ENCODE peak calls at places on chromosome 11, in six cellular contexts. Q, C, N, W, Z and K are unnamed samples.

GRCh38 chr11:17803751-17804334 is 69.3 kb downstream of the KCNC1 start:
- DNase-seq in W (peak; percentile 16), N (no peak), Q (no peak), C (no peak), Z (no peak), K (no peak)

GRCh38 chr11:119745776-119746535 is 17.0 kb upstream of the NECTIN1 start:
- DNase-seq in Z (no peak), W (no peak), C (no peak), Q (no peak), N (no peak), K (no peak)

GRCh38 chr11:61472282-61472681 is 36.3 kb upstream of the LRRC10B start:
- DNase-seq in Q (no peak), N (no peak), C (peak; percentile 71), W (no peak), Z (no peak), K (no peak)

GRCh38 chr11:60971520-60971919 is at the start of gene CD6:
- DNase-seq in W (no peak), N (no peak), C (no peak), Z (no peak), Q (no peak), K (no peak)

GRCh38 chr11:115420524-115420923 is 83.7 kb downstream of the CADM1 start:
- DNase-seq in W (no peak), C (no peak), N (no peak), Z (no peak), Q (no peak), K (no peak)

GRCh38 chr11:122671270-122671906 is 15.9 kb downstream of the UBASH3B start:
- DNase-seq in C (no peak), Q (no peak), W (no peak), N (no peak), Z (no peak), K (peak; percentile 50)

GRCh38 chr11:33634291-33634834 is 66.3 kb downstream of the C11orf91 start:
- DNase-seq in N (no peak), Z (peak; percentile 88), C (peak; percentile 88), W (no peak), Q (peak; percentile 73), K (no peak)

GRCh38 chr11:62144641-62145255 is 20.9 kb downstream of the INCENP start:
- DNase-seq in Q (no peak), W (no peak), N (peak; percentile 10), C (no peak), Z (no peak), K (no peak)

GRCh38 chr11:107011977-107012376 is 6.3 kb downstream of the GUCY1A2 start:
- DNase-seq in C (peak; percentile 56), Q (no peak), Z (peak; percentile 67), N (no peak), W (no peak), K (no peak)

GRCh38 chr11:95266751-95267374 is 35.9 kb upstream of the SESN3 start:
- DNase-seq in N (no peak), C (peak; percentile 65), W (no peak), Q (no peak), Z (no peak), K (no peak)

GRCh38 chr11:119618208-119618909 is 110.6 kb downstream of the NECTIN1 start:
- DNase-seq in Z (no peak), C (no peak), W (peak; percentile 46), Q (no peak), N (no peak), K (no peak)

GRCh38 chr11:95698939-95699562 is 90.5 kb downstream of the FAM76B start:
- DNase-seq in Z (no peak), Q (no peak), C (peak; percentile 63), N (no peak), W (no peak), K (no peak)

GRCh38 chr11:92314499-92314898 is 89.9 kb downstream of the FAT3 start:
- DNase-seq in Z (no peak), N (no peak), C (peak; percentile 34), W (no peak), Q (no peak), K (no peak)

GRCh38 chr11:68033708-68034045 is 3.2 kb downstream of the NDUFS8 start:
- DNase-seq in Z (no peak), W (no peak), Q (no peak), N (no peak), C (no peak), K (no peak)

DNA sequence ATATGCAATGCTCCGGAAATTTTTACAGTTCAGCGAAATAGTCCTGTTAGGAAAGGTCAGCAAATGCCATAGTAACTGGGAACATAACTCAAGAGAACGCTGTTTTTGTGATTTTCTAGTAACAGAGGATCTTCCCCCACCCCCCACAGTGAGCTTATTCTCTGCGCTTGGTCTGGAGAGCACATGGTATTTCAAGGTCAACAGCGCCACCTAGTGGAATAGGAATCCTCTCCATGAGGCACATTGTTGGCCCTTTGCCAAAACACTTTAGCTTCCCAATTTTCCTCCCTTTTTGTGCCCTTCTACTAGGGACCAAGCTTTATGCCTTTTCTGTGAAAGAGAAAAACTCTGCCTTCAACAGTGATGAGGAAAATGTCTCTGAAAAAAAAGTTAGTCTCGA is 13.2 kb upstream of the OR4C12 start:
- DNase-seq in C (peak; percentile 86), N (peak; percentile 18), Q (peak; percentile 46), Z (peak; percentile 74), W (peak; percentile 45), K (peak; percentile 80)
- TF ChIP-seq EZH2phosphoT487 in C (no peak), N (no peak), Q (no peak), Z (no peak), W (no peak), K (no peak)

DNA sequence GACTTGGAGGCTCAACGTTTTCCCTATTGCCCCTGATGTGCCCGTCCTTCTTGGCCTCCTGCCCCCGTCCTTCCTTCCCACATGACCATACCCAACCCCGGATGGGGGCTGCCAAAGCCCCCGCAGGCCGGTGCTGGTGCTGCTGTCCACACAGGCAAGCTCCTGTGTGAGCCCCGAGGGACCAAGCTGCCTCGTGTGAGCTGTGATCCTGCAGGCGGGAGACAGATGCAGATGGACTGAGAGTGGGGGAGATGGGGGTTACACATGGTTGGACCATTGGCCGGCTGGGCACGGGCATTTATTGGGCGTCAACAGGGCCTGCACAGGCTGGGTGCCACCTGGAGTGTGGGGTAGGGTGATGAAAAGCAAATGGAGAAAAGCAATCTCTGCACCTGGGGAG is 313.2 kb upstream of the B3GAT1 start:
- DNase-seq in C (no peak), N (no peak), Q (no peak), W (no peak), Z (no peak), K (no peak)
- H3K4me2 ChIP-seq in C (no peak overlapping the region), N (no peak overlapping the region), Q (no peak overlapping the region), W (no peak overlapping the region), Z (no peak overlapping the region), K (no peak overlapping the region)

GRCh38 chr11:6736495-6737121 is 35.2 kb downstream of the OR2AG2 start:
- DNase-seq in Z (no peak), Q (no peak), C (peak; percentile 15), W (no peak), N (no peak), K (no peak)

GRCh38 chr11:6735306-6735705 is 36.5 kb downstream of the OR2AG2 start:
- DNase-seq in N (no peak), Q (no peak), Z (peak; percentile 23), W (no peak), C (peak; percentile 58), K (peak; percentile 11)

GRCh38 chr11:6734616-6735015 is 37.2 kb downstream of the OR2AG2 start:
- DNase-seq in Q (no peak), Z (no peak), W (no peak), C (no peak), N (no peak), K (no peak)

GRCh38 chr11:6737872-6738466 is 33.8 kb downstream of the OR2AG2 start:
- DNase-seq in W (peak; percentile 24), C (peak; percentile 59), Q (peak; percentile 43), N (peak; percentile 11), Z (peak; percentile 74), K (peak; percentile 80)

DNA sequence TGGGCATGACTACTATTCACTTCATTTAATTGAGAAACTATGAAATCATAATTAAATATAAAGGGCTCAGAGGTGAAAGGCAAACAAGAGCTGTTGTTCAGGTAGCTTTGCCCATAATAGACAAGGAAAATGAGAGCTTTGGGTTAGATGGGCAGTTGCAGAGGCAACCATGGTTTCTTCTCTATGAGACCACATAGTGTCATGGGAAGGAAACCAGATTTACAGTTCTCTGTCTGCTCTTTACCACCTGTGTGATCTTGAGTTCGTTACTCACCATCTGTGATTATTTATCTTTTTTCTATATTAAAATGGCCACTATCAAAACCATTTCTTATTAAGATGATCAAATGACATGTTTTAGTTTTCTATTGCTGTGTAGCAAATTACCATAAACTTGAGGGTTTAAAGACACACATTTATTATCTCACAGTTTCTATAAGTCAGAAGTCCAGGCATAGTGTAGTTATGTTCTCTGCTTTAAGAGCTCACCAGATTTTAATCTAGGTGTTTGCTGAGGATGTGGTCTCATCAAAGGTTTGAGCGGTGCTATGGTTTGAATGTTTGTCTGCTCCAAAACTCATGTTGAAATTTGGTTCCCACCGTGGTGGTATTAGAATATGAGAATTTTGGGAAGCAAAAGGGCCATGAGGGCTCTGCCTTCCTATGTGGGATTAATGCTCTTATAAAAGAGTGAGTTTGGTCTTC is 38.3 kb downstream of the OR2AG2 start:
- DNase-seq in C (no peak), Q (no peak), Z (no peak), W (no peak), N (no peak), K (no peak)
- TF ChIP-seq EZH2phosphoT487 in C (no peak), Q (no peak), Z (no peak), W (no peak), N (no peak), K (no peak)

GRCh38 chr11:953513-953912 is 27.8 kb downstream of the AP2A2 start:
- DNase-seq in W (no peak), Z (no peak), Q (no peak), N (no peak), C (no peak), K (no peak)

GRCh38 chr11:957201-957920 is 31.7 kb downstream of the AP2A2 start:
- DNase-seq in N (no peak), W (no peak), Z (no peak), C (no peak), Q (no peak), K (no peak)

GRCh38 chr11:954392-955144 is 28.9 kb downstream of the AP2A2 start:
- DNase-seq in N (no peak), C (no peak), W (no peak), Q (no peak), Z (no peak), K (no peak)

GRCh38 chr11:958101-958500 is 32.4 kb downstream of the AP2A2 start:
- DNase-seq in C (no peak), Z (no peak), N (no peak), Q (no peak), W (no peak), K (no peak)

DNA sequence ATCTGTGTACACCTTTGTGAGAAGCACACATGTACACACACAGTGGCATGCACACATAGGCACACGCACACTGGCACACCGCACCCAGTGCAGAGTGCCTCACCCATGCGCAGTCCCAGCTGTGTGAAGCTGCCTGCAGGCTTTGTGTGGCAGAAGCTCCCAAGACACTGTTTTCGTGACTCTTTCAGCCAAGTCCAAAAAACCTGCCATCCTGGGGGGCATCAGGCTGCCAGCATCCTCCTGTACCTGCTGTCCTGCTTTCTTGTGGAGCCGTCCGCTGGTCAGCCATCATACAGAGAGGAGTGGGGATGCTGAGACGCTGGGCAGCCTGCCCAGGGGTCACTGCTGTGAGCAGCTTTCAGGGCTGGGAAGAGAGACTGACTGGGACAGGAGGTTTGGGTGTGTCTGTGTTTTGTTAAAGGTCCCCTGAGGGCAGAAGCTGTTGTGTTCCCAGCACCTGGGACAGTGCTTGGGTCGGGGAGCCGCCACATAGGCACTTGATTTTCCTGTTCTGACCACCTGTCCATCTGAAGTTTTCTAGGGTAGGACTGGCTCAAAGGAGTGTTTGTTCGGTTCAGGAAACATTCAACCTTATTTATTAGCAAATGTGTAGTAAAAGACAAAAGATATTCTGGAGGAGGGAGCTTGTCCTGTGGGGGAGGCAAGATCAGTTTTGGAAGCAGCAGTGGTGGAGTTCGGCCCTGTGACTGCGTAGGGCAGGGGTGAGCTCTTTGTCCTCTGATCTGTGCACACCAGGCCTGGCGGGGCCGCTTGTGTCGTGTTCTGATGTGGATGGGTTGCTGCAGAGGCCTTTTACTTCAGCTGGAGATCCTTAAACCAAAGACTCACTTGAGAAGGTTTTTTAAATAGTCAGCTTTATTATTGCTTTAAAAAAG is 29.7 kb downstream of the AP2A2 start:
- DNase-seq in Q (no peak), N (peak; percentile 58), W (no peak), C (no peak), Z (peak; percentile 71), K (no peak)
- H3K4me2 ChIP-seq in Q (no peak overlapping the region), N (no peak overlapping the region), W (no peak overlapping the region), C (no peak overlapping the region), Z (peak overlapping the region; percentile 58), K (no peak overlapping the region)